ENCODE peak calls at places on chromosomes 13 and 19, in four cellular contexts. C is HepG2, H is GM12878, J is K562. D is an unnamed sample.

GRCh38 chr13:44471686-44472085 is 98.1 kb downstream of the SERP2 start:
- DNase-seq in C (no peak), H (no peak), J (no peak), D (no peak)

GRCh38 chr13:112843392-112844250 is 125.4 kb upstream of the MCF2L start:
- DNase-seq in C (no peak), H (no peak), J (no peak), D (no peak)

GRCh38 chr13:113914333-113915011 is 50.6 kb upstream of the GAS6 start:
- DNase-seq in C (no peak), H (no peak), J (no peak), D (no peak)

GRCh38 chr13:99178636-99179035 is 22.0 kb upstream of the UBAC2 start:
- DNase-seq in C (no peak), H (no peak), J (no peak), D (no peak)

GRCh38 chr19:58305932-58306323 is 751 bp downstream of the ERVK3-1 start:
- DNase-seq in C (peak; percentile 21), H (no peak), J (no peak), D (no peak)

GRCh38 chr13:20489185-20489820 is 36.4 kb downstream of the CRYL1 start:
- DNase-seq in C (no peak), H (no peak), J (no peak), D (no peak)

GRCh38 chr19:56687036-56687435 is 15.5 kb upstream of the ZNF835 start:
- DNase-seq in C (no peak), H (no peak), J (no peak), D (no peak)

GRCh38 chr13:112905990-112906641 is 62.9 kb upstream of the MCF2L start:
- DNase-seq in C (peak; percentile 66), H (no peak), J (no peak), D (peak; percentile 59)

GRCh38 chr19:13005861-13006370 is 10.6 kb downstream of the NFIX start:
- DNase-seq in C (no peak), H (no peak), J (no peak), D (no peak)

GRCh38 chr19:16030964-16031871 is 45.1 kb upstream of the TPM4 start:
- DNase-seq in C (no peak), H (no peak), J (no peak), D (no peak)

GRCh38 chr19:4064073-4064550 is 2.6 kb downstream of the ZBTB7A start:
- DNase-seq in C (no peak), H (no peak), J (no peak), D (no peak)

GRCh38 chr19:8635422-8635821 is 5.0 kb downstream of the NFILZ start:
- DNase-seq in C (no peak), H (no peak), J (no peak), D (no peak)

GRCh38 chr19:7658219-7658686 is 10.6 kb upstream of the RETN start:
- DNase-seq in C (no peak), H (peak; percentile 79), J (no peak), D (no peak)

GRCh38 chr19:32870981-32871451 is 1.4 kb upstream of the SLC7A9 start:
- DNase-seq in C (peak; percentile 43), H (no peak), J (peak; percentile 10), D (no peak)

GRCh38 chr19:30807263-30807662 is 435.1 kb downstream of the ZNF536 start:
- DNase-seq in C (no peak), H (no peak), J (no peak), D (no peak)

GRCh38 chr19:50858896-50859295 is 4.2 kb downstream of the KLK3 start:
- DNase-seq in C (no peak), H (no peak), J (no peak), D (no peak)

GRCh38 chr19:36245210-36246005 is 30.5 kb downstream of the ZNF146 start:
- DNase-seq in C (no peak), H (no peak), J (no peak), D (peak; percentile 88)

GRCh38 chr13:45928843-45929242 is 77.3 kb upstream of the SIAH3 start:
- DNase-seq in C (no peak), H (no peak), J (no peak), D (no peak)

GRCh38 chr19:6730153-6730804 is 7.1 kb downstream of the GPR108 start:
- DNase-seq in C (peak; percentile 96), H (no peak), J (peak; percentile 96), D (peak; percentile 91)

GRCh38 chr19:47271949-47272348 is 2.7 kb upstream of the INAFM1 start:
- DNase-seq in C (no peak), H (no peak), J (no peak), D (no peak)

GRCh38 chr19:40596608-40597328 is 4.4 kb upstream of the LTBP4 start:
- DNase-seq in C (peak; percentile 45), H (no peak), J (peak; percentile 93), D (no peak)

GRCh38 chr13:31885994-31886393 is 145.6 kb upstream of the FRY start:
- DNase-seq in C (no peak), H (no peak), J (no peak), D (no peak)

GRCh38 chr13:28754698-28755545 is 36.2 kb upstream of the SLC46A3 start:
- DNase-seq in C (peak; percentile 11), H (no peak), J (peak; percentile 41), D (peak; percentile 57)

GRCh38 chr13:79541426-79542049 is 60.6 kb downstream of the NDFIP2 start:
- DNase-seq in C (peak; percentile 62), H (peak; percentile 49), J (peak; percentile 61), D (no peak)

GRCh38 chr13:98577823-98578285 is 947 bp upstream of the STK24 start:
- DNase-seq in C (peak; percentile 50), H (no peak), J (no peak), D (no peak)

GRCh38 chr13:51001335-51001734 is 91.7 kb downstream of the RNASEH2B start:
- DNase-seq in C (no peak), H (no peak), J (no peak), D (no peak)

DNA sequence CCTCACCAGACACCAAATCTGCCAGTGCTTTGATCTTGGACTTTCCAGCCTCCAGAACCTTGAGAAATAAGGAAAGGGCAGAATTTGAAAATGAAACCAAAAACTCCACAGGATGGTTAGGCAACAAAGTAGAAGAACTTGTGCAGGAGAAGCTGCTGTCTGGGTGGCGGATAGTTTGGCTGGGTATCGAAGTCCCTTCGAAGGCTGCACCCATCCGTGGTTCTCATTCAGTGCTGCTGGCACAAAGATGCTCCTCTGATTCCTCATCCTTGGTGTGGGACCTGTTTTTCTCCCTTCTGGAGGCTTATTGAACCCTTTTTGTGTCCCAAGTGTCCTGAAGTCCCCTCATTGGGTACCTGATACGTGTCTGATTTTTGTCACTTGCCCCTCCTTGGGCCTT is 130.9 kb downstream of the KDM4B start:
- DNase-seq in C (no peak), H (no peak), J (peak; percentile 34), D (no peak)
- TF ChIP-seq CBX5 in C (peak; percentile 27), H (no peak), J (peak; percentile 82), D (no peak)

GRCh38 chr13:23959231-23959862 is 62.0 kb upstream of the C1QTNF9B start:
- DNase-seq in C (no peak), H (no peak), J (no peak), D (no peak)
- TF ChIP-seq CBX5 in C (no peak), H (no peak), J (no peak), D (no peak)

GRCh38 chr19:34319230-34319585 is 45.8 kb upstream of the GPI start:
- DNase-seq in C (no peak), H (no peak), J (no peak), D (no peak)
- TF ChIP-seq CBX5 in C (no peak), H (no peak), J (no peak), D (no peak)

GRCh38 chr13:41455725-41456419 is 1.5 kb upstream of the RGCC start:
- DNase-seq in C (no peak), H (no peak), J (no peak), D (no peak)

GRCh38 chr13:41457589-41458186 is 338 bp downstream of the RGCC start:
- DNase-seq in C (no peak), H (no peak), J (peak; percentile 23), D (no peak)

GRCh38 chr13:41458187-41458938 is 1.0 kb downstream of the RGCC start:
- DNase-seq in C (no peak), H (no peak), J (peak; percentile 70), D (no peak)

GRCh38 chr13:41458939-41459753 is 1.8 kb downstream of the RGCC start:
- DNase-seq in C (peak; percentile 30), H (no peak), J (peak; percentile 68), D (no peak)

DNA sequence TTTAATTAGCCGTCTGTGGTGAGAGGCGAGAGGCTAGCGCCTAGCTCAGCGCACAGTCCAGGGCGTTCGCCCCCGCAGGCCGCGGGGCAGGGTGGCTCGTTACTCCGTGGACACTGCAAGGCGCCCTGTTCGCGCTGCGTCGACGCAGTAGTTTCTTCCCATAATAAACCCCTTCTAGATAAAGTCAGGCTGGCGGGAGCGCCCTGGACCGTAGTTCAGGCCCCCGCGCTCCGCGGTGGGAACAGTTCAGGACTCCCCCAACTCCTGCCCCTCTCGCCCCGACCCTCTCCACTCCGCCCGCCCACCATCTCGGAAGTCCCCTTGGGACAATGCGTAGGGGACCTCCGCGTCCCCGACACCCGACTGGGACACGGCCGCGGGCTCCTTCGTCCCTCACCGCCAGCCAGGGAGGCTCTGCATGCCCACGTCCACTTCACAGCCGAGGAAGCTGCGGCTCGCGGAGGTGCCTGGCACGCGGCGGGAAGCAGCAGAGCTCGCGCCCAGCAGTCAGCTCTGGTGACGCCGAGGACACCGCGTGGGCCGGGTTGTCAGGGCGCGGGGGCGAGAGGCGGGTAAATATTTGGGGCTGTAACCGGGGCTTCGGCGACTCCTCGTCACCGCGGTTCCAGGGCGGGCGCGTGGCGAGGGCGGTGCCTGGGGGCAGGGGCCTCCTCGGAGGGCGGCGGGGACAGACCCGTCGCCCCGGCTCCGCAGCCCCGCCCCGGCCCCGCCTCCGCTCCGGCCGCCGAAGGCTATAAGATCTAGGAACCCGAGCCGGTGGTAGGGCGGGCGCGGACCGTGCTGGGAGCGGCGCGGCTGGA is at the start of gene RGCC:
- DNase-seq in C (peak; percentile 30), H (no peak), J (peak; percentile 72), D (no peak)
- TF ChIP-seq CBX5 in C (no peak), H (no peak), J (no peak), D (no peak)

DNA sequence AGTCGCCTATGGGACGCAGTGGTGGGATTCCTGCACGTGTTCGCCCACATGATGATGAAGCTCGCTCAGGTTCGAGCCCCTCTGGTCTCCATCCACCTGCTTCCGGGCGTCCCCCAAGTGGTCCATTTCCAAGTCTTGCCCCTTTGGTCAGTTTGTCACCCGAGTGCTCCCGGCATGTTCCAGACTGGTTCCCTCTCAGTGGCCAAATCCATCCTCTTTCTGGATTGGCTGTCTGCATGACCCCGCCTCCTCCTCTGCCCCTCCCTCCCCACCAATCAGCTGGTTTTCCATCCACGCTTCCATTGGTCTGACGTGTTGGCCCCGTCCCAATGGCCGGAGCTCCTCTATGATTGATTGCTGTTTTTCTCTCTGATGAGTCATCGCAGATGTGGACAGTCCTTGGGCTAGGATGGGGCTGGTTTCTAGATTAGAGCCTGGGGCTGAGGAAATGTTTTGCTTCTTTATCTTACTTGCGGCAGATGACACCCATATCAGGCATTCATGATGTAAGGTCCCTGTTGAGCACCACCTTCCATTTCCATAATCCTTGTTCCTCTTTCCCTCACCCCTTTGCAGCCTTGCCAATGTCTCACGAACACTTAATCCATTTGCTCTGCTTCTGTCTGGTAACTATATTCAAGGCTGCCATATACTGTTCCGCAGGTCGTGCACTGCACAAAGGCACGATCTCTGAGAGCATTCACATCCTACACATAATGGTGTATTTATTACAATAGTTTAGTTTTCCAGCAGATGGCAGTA is 73.8 kb downstream of the MAP4K1 start:
- DNase-seq in C (peak; percentile 79), H (peak; percentile 64), J (peak; percentile 100), D (no peak)
- TF ChIP-seq CBX5 in C (peak; percentile 20), H (no peak), J (no peak), D (no peak)

GRCh38 chr13:39776439-39776838 is 121.0 kb downstream of the COG6 start:
- DNase-seq in C (no peak), H (no peak), J (no peak), D (no peak)
- TF ChIP-seq CBX5 in C (no peak), H (no peak), J (no peak), D (no peak)

GRCh38 chr19:18283338-18283737 is 1.9 kb upstream of the JUND start:
- DNase-seq in C (no peak), H (no peak), J (no peak), D (no peak)
- TF ChIP-seq CBX5 in C (no peak), H (no peak), J (no peak), D (no peak)

D was measured in H1.